ENCODE peak calls at places on chromosomes 3 and 15, in four cellular contexts. O is iPS-NIHi11, J is midbrain, K is Caki2. B is an unnamed sample.

GRCh38 chr15:40182358-40183029 is 21.6 kb downstream of the BUB1B start:
- DNase-seq in O (no peak), J (no peak), K (no peak), B (no peak)

GRCh38 chr3:114128826-114129225 is 50.0 kb downstream of the DRD3 start:
- DNase-seq in O (no peak), J (no peak), K (no peak), B (no peak)

GRCh38 chr15:85618956-85619491 is 175.7 kb downstream of the KLHL25 start:
- DNase-seq in O (peak), J (peak), K (peak), B (peak)

GRCh38 chr3:56302417-56302816 is 165.8 kb downstream of the ERC2 start:
- DNase-seq in O (no peak), J (no peak), K (no peak), B (no peak)

GRCh38 chr3:50251220-50251619 is 15.2 kb downstream of the GNAI2 start:
- DNase-seq in O (no peak), J (no peak), K (peak), B (peak)

GRCh38 chr3:46853441-46854410 is 9.5 kb downstream of the MYL3 start:
- DNase-seq in O (no peak), J (no peak), K (no peak), B (no peak)

GRCh38 chr3:101962055-101962454 is 112.7 kb downstream of the NFKBIZ start:
- DNase-seq in O (no peak), J (no peak), K (no peak), B (peak)

GRCh38 chr3:47705391-47705790 is 76.3 kb downstream of the SMARCC1 start:
- DNase-seq in O (no peak), J (no peak), K (no peak), B (no peak)

GRCh38 chr3:178159691-178160090 is 376.5 kb upstream of the KCNMB2 start:
- DNase-seq in O (peak), J (no peak), K (no peak), B (no peak)

GRCh38 chr3:133856316-133856715 is 39.4 kb downstream of the RAB6B start:
- DNase-seq in O (no peak), J (no peak), K (no peak), B (no peak)

GRCh38 chr15:25684521-25685215 is 178.5 kb downstream of the ATP10A start:
- DNase-seq in O (no peak), J (no peak), K (no peak), B (peak)

GRCh38 chr3:177795866-177796265 is 598.6 kb upstream of the TBL1XR1 start:
- DNase-seq in O (no peak), J (no peak), K (no peak), B (no peak)